ENCODE peak calls at places on chromosomes 13 and 19, in seven cellular contexts. R is K562, C is GM12878, L is H1, Z is HepG2, S is SK-N-SH, O is HCT116. N is an unnamed sample.

GRCh38 chr13:77980592-77980991 is 62.0 kb upstream of the EDNRB start:
- DNase-seq in R (no peak), C (no peak), L (no peak), Z (no peak), S (no peak), O (no peak), N (peak)

GRCh38 chr13:26946675-26947342 is 186.2 kb upstream of the GPR12 start:
- DNase-seq in R (peak), C (peak), L (no peak), Z (peak), S (peak), O (peak), N (peak)

GRCh38 chr13:73803997-73804396 is 330.2 kb downstream of the KLF12 start:
- DNase-seq in R (no peak), C (no peak), L (no peak), Z (no peak), S (no peak), O (no peak), N (no peak)

GRCh38 chr13:23574421-23574820 is 4.2 kb downstream of the TNFRSF19 start:
- DNase-seq in R (no peak), C (no peak), L (no peak), Z (no peak), S (no peak), O (no peak), N (no peak)

GRCh38 chr19:42352893-42353259 is 27.4 kb downstream of the MEGF8 start:
- DNase-seq in R (no peak), C (no peak), L (no peak), Z (no peak), S (no peak), O (no peak), N (no peak)

GRCh38 chr13:36882829-36883390 is 37.1 kb downstream of the SMAD9 start:
- DNase-seq in R (no peak), C (no peak), L (no peak), Z (peak), S (no peak), O (no peak), N (no peak)

GRCh38 chr13:95523598-95523997 is 28.9 kb upstream of the CLDN10 start:
- DNase-seq in R (no peak), C (no peak), L (no peak), Z (no peak), S (no peak), O (no peak), N (no peak)

GRCh38 chr13:22278336-22278929 is 607.6 kb downstream of the FGF9 start:
- DNase-seq in R (no peak), C (peak), L (peak), Z (peak), S (peak), O (peak), N (no peak)

GRCh38 chr13:35978607-35979316 is 152.4 kb downstream of the DCLK1 start:
- DNase-seq in R (peak), C (no peak), L (peak), Z (peak), S (peak), O (peak), N (peak)

GRCh38 chr19:36891768-36892357 is 24.2 kb downstream of the ZNF829 start:
- DNase-seq in R (no peak), C (no peak), L (no peak), Z (no peak), S (no peak), O (no peak), N (no peak)

GRCh38 chr19:46408611-46409039 is 4.7 kb downstream of the CCDC8 start:
- DNase-seq in R (no peak), C (no peak), L (no peak), Z (peak), S (no peak), O (no peak), N (no peak)

GRCh38 chr19:15161028-15161984 is 39.5 kb downstream of the NOTCH3 start:
- DNase-seq in R (peak), C (no peak), L (no peak), Z (peak), S (peak), O (peak), N (peak)

GRCh38 chr13:98055623-98056022 is 87.3 kb upstream of the FARP1 start:
- DNase-seq in R (no peak), C (no peak), L (no peak), Z (no peak), S (no peak), O (no peak), N (no peak)

GRCh38 chr19:55474269-55475265 is 1.9 kb upstream of the ZNF628 start:
- DNase-seq in R (no peak), C (no peak), L (no peak), Z (no peak), S (no peak), O (no peak), N (no peak)

GRCh38 chr13:95226051-95226450 is 75.2 kb downstream of the ABCC4 start:
- DNase-seq in R (no peak), C (no peak), L (no peak), Z (no peak), S (no peak), O (no peak), N (no peak)

GRCh38 chr19:29260477-29261317 is 47.7 kb upstream of the UQCRFS1 start:
- DNase-seq in R (peak), C (peak), L (peak), Z (peak), S (peak), O (peak), N (peak)

GRCh38 chr13:40271511-40271910 is 394.9 kb downstream of the FOXO1 start:
- DNase-seq in R (no peak), C (no peak), L (no peak), Z (no peak), S (no peak), O (no peak), N (no peak)

GRCh38 chr13:97515643-97516042 is 81.7 kb downstream of the RAP2A start:
- DNase-seq in R (no peak), C (no peak), L (no peak), Z (no peak), S (no peak), O (no peak), N (no peak)

GRCh38 chr19:4297901-4298771 is 4.1 kb downstream of the TMIGD2 start:
- DNase-seq in R (no peak), C (no peak), L (no peak), Z (peak), S (no peak), O (no peak), N (no peak)

GRCh38 chr19:50555447-50556235 is 12.6 kb downstream of the LRRC4B start:
- DNase-seq in R (peak), C (no peak), L (peak), Z (no peak), S (peak), O (no peak), N (no peak)
- TF ChIP-seq JUND in R (no peak), C (no peak), L (no peak), Z (no peak), S (no peak), O (no peak), N (no peak)

GRCh38 chr19:49872245-49873148 is 4.7 kb downstream of the AKT1S1 start:
- DNase-seq in R (no peak), C (no peak), L (no peak), Z (no peak), S (no peak), O (no peak), N (no peak)

GRCh38 chr19:49869484-49870308 is 2.3 kb upstream of the PNKP start:
- DNase-seq in R (peak), C (peak), L (peak), Z (peak), S (peak), O (peak), N (peak)

GRCh38 chr19:49869009-49869483 is 1.7 kb upstream of the PNKP start:
- DNase-seq in R (peak), C (no peak), L (peak), Z (no peak), S (peak), O (no peak), N (no peak)

GRCh38 chr19:49871349-49871985 is 4.1 kb upstream of the PNKP start:
- DNase-seq in R (no peak), C (no peak), L (no peak), Z (no peak), S (no peak), O (no peak), N (no peak)

GRCh38 chr19:49870309-49870901 is 3.0 kb upstream of the PNKP start:
- DNase-seq in R (no peak), C (no peak), L (no peak), Z (no peak), S (no peak), O (no peak), N (no peak)
- TF ChIP-seq JUND in R (no peak), C (no peak), L (no peak), Z (no peak), S (no peak), O (no peak), N (no peak)

DNA sequence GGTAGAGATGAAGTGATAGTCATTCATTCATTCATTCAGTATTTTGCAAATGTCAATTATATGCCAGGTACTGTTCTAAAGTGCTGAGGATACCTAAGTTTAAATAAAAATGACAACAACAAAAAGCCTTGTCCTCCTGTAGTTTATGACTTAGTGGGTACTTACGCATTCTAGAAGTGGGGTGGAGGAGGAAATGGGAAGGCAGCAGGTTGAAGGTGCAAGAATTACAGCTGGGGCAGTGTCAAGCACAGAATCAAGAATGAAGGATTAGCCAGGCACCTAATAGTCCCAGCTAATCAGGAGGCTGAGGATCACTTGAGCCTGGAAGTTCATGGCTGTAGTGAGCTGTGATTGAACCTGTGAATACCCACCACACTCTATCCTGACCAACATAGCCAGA is 90.7 kb upstream of the STARD13 start:
- DNase-seq in R (no peak), C (no peak), L (no peak), Z (no peak), S (no peak), O (no peak), N (no peak)
- TF ChIP-seq JUND in R (no peak), C (no peak), L (no peak), Z (no peak), S (no peak), O (no peak), N (no peak)

DNA sequence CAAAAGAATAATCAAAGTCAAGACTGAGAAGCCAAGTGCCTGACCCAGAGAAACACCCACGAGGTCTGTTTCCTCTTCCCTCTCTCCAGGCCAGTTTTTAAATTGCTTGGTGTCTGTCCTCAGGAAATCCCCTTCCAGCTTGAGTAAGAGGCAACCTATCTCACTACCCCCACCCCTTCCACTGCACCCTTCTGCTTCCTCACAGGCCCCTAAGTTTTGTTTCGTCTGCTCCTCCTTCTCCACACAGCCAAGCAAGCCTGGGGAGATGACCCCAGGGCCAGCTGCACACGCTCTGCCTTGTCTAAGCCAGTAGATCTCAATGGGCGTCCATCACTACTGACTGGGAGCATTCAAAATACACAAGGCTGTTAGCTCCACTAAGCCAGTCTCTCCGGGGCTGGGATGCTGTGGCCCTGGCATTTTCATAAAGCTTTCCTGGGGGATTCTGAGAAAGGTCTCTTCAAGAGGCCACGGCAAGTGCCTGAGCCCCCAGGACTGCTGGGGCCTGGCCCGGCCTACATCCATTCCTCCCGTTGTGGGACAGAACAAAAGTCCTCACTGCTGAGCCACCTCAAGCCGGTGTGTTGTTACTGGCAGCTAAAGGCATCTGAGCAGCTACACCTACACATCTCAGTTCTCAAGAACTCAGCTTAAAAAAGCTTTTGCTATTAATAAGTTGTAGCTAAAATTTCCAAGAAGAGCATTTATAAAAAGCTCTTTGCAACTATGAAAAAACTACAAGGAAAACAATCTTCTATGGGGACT is 14.9 kb upstream of the IL4I1 start:
- DNase-seq in R (no peak), C (peak), L (no peak), Z (no peak), S (no peak), O (no peak), N (no peak)
- TF ChIP-seq JUND in R (no peak), C (no peak), L (no peak), Z (no peak), S (no peak), O (no peak), N (no peak)

GRCh38 chr13:111217661-111218060 is 102.6 kb downstream of the ARHGEF7 start:
- DNase-seq in R (no peak), C (no peak), L (no peak), Z (no peak), S (no peak), O (no peak), N (no peak)

GRCh38 chr13:111212517-111212873 is 97.4 kb downstream of the ARHGEF7 start:
- DNase-seq in R (no peak), C (no peak), L (no peak), Z (no peak), S (no peak), O (no peak), N (no peak)

GRCh38 chr13:111213964-111214726 is 99.0 kb downstream of the ARHGEF7 start:
- DNase-seq in R (no peak), C (no peak), L (no peak), Z (no peak), S (no peak), O (no peak), N (no peak)

GRCh38 chr13:111216166-111216960 is 101.3 kb downstream of the ARHGEF7 start:
- DNase-seq in R (peak), C (no peak), L (peak), Z (peak), S (peak), O (no peak), N (peak)

GRCh38 chr13:111215081-111216047 is 100.3 kb downstream of the ARHGEF7 start:
- DNase-seq in R (no peak), C (no peak), L (no peak), Z (no peak), S (no peak), O (no peak), N (no peak)
- TF ChIP-seq JUND in R (no peak), C (no peak), L (no peak), Z (no peak), S (no peak), O (no peak), N (no peak)

DNA sequence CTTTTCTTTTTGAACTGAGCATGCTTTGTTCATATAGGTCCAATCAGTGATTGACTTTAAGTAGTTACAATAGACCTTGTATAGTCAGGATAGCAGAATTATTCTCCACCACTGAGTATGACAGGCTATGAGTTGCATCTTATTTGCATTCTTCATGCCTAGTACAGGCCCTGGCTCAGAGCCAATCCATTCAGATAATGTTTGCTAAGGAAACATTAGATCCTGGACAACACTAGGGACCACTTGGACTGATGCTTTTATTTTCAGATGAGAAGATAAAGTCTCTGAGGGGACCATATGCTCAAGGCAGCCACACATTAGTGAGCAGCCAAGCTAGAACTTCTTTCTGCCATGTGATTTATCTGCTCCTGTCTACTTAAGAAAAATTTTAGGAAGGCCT is 133.9 kb downstream of the KL start:
- DNase-seq in R (no peak), C (no peak), L (no peak), Z (peak), S (no peak), O (no peak), N (no peak)
- TF ChIP-seq JUND in R (no peak), C (no peak), L (no peak), Z (no peak), S (no peak), O (no peak), N (no peak)

GRCh38 chr13:79406597-79406908 is 498 bp upstream of the RBM26 start:
- DNase-seq in R (no peak), C (no peak), L (no peak), Z (no peak), S (no peak), O (no peak), N (no peak)
- TF ChIP-seq JUND in R (no peak), C (no peak), L (no peak), Z (no peak), S (no peak), O (no peak), N (no peak)